ENCODE peak calls at places on chromosomes 2 and 18, in nine cellular contexts. A, C, T, U, K, M, P, E and R are unnamed samples. For H3K27me3, the result is how much of the 10 kb centered on the place peaks cover.

GRCh38 chr2:234816491-234816890 is 135.3 kb upstream of the SH3BP4 start:
- DNase-seq in K (no peak), T (no peak), U (no peak), E (no peak), C (no peak), M (no peak), P (no peak), A (no peak), R (no peak)

GRCh38 chr2:72147303-72147970 is at the start of gene CYP26B1:
- DNase-seq in T (no peak), K (no peak), M (no peak), C (no peak), E (peak), A (no peak), U (no peak), P (no peak), R (no peak)

GRCh38 chr2:86233464-86233863 is 34.2 kb downstream of the MRPL35 start:
- DNase-seq in C (no peak), U (no peak), E (no peak), M (no peak), P (no peak), T (no peak), A (no peak), K (no peak), R (no peak)

GRCh38 chr2:10813085-10813748 is 632 bp upstream of the PDIA6 start:
- DNase-seq in K (no peak), E (no peak), P (peak), U (no peak), A (no peak), C (no peak), M (no peak), T (no peak), R (no peak)

GRCh38 chr2:170212625-170213280 is 34.8 kb downstream of the MYO3B start:
- DNase-seq in E (no peak), P (no peak), M (no peak), K (no peak), C (no peak), U (no peak), T (no peak), A (no peak), R (no peak)

GRCh38 chr18:36467614-36468013 is 170.1 kb downstream of the FHOD3 start:
- DNase-seq in E (no peak), U (no peak), M (no peak), P (no peak), K (no peak), T (no peak), C (no peak), A (no peak), R (no peak)

GRCh38 chr18:63079114-63079513 is 240.5 kb downstream of the BCL2 start:
- DNase-seq in K (no peak), U (no peak), T (no peak), M (no peak), P (no peak), C (no peak), A (peak), E (no peak), R (no peak)

GRCh38 chr2:102187191-102188150 is 648 bp downstream of the IL1RL2 start:
- DNase-seq in C (peak), T (peak), M (peak), U (peak), E (peak), A (no peak), K (no peak), P (no peak), R (peak)

GRCh38 chr2:100053499-100053898 is 88.9 kb downstream of the AFF3 start:
- DNase-seq in P (no peak), T (no peak), E (no peak), K (no peak), M (no peak), A (no peak), U (no peak), C (no peak), R (no peak)

GRCh38 chr2:241692448-241692847 is 5.8 kb upstream of the DTYMK start:
- DNase-seq in K (no peak), A (no peak), M (no peak), P (peak), U (no peak), T (no peak), C (peak), E (no peak), R (peak)

GRCh38 chr18:73646772-73647171 is 500.9 kb downstream of the FBXO15 start:
- DNase-seq in K (peak), A (no peak), U (no peak), M (no peak), C (peak), P (peak), T (no peak), E (no peak), R (peak)

GRCh38 chr2:128324897-128325410 is 6.3 kb upstream of the HS6ST1 start:
- DNase-seq in P (no peak), T (no peak), K (no peak), M (peak), A (no peak), U (no peak), E (no peak), C (no peak), R (no peak)

GRCh38 chr2:18588049-18588448 is 1.3 kb downstream of the NT5C1B start:
- DNase-seq in U (no peak), A (no peak), C (peak), T (no peak), E (no peak), K (no peak), P (no peak), M (no peak), R (no peak)

GRCh38 chr18:36153203-36153602 is 23.5 kb downstream of the ELP2 start:
- DNase-seq in E (no peak), T (no peak), P (peak), C (peak), M (no peak), U (no peak), A (no peak), K (peak), R (no peak)

GRCh38 chr2:201182650-201183372 is at the start of gene CASP10:
- DNase-seq in T (no peak), U (no peak), P (no peak), A (peak), M (peak), K (peak), C (peak), E (peak), R (peak)

GRCh38 chr2:30308280-30308679 is 76.9 kb downstream of the LBH start:
- DNase-seq in M (no peak), C (no peak), E (no peak), T (no peak), P (no peak), U (no peak), A (no peak), K (no peak), R (no peak)

GRCh38 chr18:48605408-48605845 is 66.6 kb downstream of the CTIF start:
- DNase-seq in C (no peak), E (no peak), U (no peak), A (peak), T (no peak), K (no peak), P (no peak), M (no peak), R (no peak)

DNA sequence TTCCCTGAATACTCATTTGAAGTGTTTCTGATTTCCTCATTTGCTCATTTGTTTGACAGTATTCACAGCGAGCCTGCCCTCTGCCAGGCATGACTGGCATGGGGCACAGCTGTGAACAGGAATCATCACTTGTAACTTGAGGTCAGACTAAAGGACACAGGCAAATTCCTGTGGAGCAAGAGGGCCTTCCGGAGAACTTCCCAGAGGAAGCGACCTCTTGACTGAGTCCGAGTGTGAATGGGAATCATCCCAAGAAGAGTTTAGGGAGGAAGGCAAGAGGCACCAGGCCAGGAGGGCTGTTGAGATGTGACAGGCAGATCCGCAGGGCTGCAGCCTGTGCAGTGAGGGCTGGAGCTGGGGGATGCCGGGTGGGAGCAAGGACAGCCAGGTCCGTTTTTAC is 45.4 kb downstream of the LIMS1 start:
- DNase-seq in C (no peak), E (no peak), K (no peak), U (no peak), P (no peak), T (peak), A (no peak), M (peak), R (no peak)
- TF ChIP-seq CTCF in C (no peak), E (no peak), K (no peak), U (no peak), P (no peak), T (peak), A (no peak), M (no peak), R (no peak)

DNA sequence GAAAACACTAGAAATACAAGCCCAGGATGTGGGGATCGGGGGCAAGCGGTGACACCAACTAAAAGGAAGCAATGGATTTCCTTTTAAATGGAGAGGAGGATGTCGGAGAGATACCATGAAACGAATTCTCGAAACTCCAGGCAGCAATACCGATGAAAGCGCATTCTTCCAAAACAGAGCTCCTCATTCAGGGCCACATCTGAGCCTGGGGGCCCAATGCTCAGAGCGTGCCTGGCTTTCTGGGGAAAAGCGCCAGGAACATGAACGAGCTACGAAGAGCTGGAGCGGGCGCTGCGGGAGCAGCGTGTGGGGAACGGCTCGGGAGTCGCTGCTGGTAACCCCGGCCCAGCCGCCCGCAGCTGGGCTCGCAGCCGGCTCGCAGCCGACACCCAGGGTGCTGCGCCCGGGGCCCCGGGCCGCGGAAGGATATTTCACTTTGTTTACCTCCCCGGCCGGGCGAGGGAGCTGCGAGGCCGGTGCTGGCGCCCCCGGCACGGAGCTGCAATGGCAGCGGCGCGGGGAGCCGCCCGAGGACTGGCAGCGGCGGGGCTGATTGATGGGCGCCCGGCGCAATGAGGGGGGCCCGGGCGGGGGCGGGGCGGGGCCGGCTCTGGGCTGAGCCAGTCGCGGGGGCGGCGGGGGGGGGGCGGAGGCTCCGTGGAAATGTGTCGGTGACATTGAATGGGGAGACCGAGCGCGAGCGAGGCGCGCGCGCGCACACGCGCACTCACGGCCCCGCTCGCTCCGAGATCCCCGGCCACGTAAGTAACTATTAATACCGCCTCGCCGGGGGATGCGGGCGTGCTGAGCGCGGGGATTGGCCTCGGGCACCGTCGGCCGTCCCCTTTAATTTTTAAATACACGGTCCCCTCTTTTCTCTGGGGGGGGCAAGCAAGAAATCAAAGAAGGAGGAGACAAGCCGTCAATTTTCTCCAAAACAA is at the start of gene TRIB2:
- DNase-seq in P (peak), K (no peak), E (peak), C (peak), U (peak), T (peak), M (peak), A (peak), R (peak)
- H3K4me3 ChIP-seq in P (peak), K (peak), E (peak), C (peak), U (peak), T (peak), M (peak), A (peak), R (peak)

DNA sequence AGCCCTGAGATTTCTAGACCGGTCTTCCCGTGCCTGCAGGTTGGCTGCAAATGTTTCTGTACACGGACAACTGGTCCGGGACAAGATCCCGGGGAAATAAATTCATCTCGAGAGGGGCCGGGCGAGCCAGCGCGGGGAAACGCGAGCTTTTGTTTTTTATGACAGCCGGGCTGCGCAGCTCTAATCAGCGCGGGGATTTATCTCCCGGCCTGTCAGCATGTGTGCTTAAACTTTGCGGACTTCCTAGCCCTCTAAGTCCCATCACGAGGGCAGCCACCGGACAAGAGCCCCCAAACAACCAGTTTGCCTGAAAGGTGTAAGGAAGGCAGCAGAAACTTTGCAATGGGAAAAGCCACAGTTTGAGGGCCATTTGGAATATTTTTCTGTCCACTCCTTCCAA is 5.8 kb downstream of the MEIS1 start:
- DNase-seq in C (peak), P (no peak), A (no peak), M (no peak), E (peak), U (no peak), T (peak), K (no peak), R (no peak)
- H3K27me3 ChIP-seq in C (under half), P (under half), A (under half), M (under half), E (under half), U (under half), T (under half), K (half or more), R (half or more)

GRCh38 chr2:119641562-119642258 is 37.3 kb upstream of the TMEM177 start:
- DNase-seq in K (peak), T (peak), P (peak), M (peak), C (peak), U (peak), A (peak), E (peak), R (peak)
- TF ChIP-seq CTCF in K (peak), T (peak), P (peak), M (peak), C (peak), U (peak), A (peak), E (peak), R (peak)